ENCODE peak calls at places on chromosome 6, in four cellular contexts. R is hepatocyte, B is HCT116, S is PC-3. U is an unnamed sample.

GRCh38 chr6:54206510-54206909 is 95.3 kb downstream of the MLIP start:
- DNase-seq in R (no peak), B (no peak), S (peak), U (no peak)

GRCh38 chr6:68638225-68638900 is 3.3 kb downstream of the ADGRB3 start:
- DNase-seq in R (peak), B (no peak), S (peak), U (no peak)

GRCh38 chr6:132504757-132505156 is 8.2 kb downstream of the STX7 start:
- DNase-seq in R (no peak), B (no peak), S (no peak), U (no peak)

GRCh38 chr6:9332241-9332640 is 896.9 kb upstream of the SLC35B3 start:
- DNase-seq in R (no peak), B (no peak), S (no peak), U (no peak)

GRCh38 chr6:25312703-25313102 is 33.5 kb downstream of the CARMIL1 start:
- DNase-seq in R (peak), B (peak), S (peak), U (no peak)

GRCh38 chr6:45584127-45584526 is 206.4 kb upstream of the SUPT3H start:
- DNase-seq in R (no peak), B (no peak), S (no peak), U (no peak)

GRCh38 chr6:115838763-115839401 is 221.8 kb downstream of the FRK start:
- DNase-seq in R (peak), B (peak), S (peak), U (no peak)

GRCh38 chr6:76940186-76940585 is 523.1 kb downstream of the HTR1B start:
- DNase-seq in R (no peak), B (no peak), S (no peak), U (no peak)

GRCh38 chr6:16244446-16244845 is 6.1 kb downstream of the GMPR start:
- DNase-seq in R (no peak), B (no peak), S (no peak), U (no peak)

GRCh38 chr6:169990095-169991030 is 238.9 kb downstream of the ERMARD start:
- DNase-seq in R (no peak), B (no peak), S (no peak), U (no peak)

GRCh38 chr6:136728033-136728939 is 64.0 kb downstream of the MAP3K5 start:
- DNase-seq in R (no peak), B (no peak), S (peak), U (no peak)

GRCh38 chr6:116175344-116175743 is 49.4 kb upstream of the COL10A1 start:
- DNase-seq in R (no peak), B (no peak), S (no peak), U (no peak)

GRCh38 chr6:56953597-56954388 is 1.1 kb upstream of the BEND6 start:
- DNase-seq in R (peak), B (no peak), S (no peak), U (no peak)

GRCh38 chr6:5782783-5783567 is 223.8 kb downstream of the NRN1 start:
- DNase-seq in R (no peak), B (no peak), S (no peak), U (no peak)

GRCh38 chr6:145814035-145814500 is 527 bp downstream of the FBXO30 start:
- DNase-seq in R (peak), B (no peak), S (peak), U (peak)

GRCh38 chr6:22442826-22443225 is 126.5 kb upstream of the HDGFL1 start:
- DNase-seq in R (no peak), B (no peak), S (no peak), U (no peak)

GRCh38 chr6:76555090-76555489 is 482.6 kb upstream of the IMPG1 start:
- DNase-seq in R (no peak), B (no peak), S (no peak), U (no peak)

GRCh38 chr6:160534050-160534696 is 129.9 kb downstream of the LPA start:
- DNase-seq in R (peak), B (peak), S (peak), U (no peak)

GRCh38 chr6:142551145-142551811 is 249.5 kb downstream of the ADGRG6 start:
- DNase-seq in R (no peak), B (peak), S (peak), U (no peak)

GRCh38 chr6:33198159-33198852 is 2.2 kb downstream of the RXRB start:
- DNase-seq in R (no peak), B (no peak), S (no peak), U (no peak)

GRCh38 chr6:12440981-12441380 is 150.8 kb downstream of the EDN1 start:
- DNase-seq in R (no peak), B (no peak), S (peak), U (no peak)

GRCh38 chr6:26457407-26457795 is 354 bp upstream of the BTN2A1 start:
- DNase-seq in R (peak), B (no peak), S (no peak), U (peak)

DNA sequence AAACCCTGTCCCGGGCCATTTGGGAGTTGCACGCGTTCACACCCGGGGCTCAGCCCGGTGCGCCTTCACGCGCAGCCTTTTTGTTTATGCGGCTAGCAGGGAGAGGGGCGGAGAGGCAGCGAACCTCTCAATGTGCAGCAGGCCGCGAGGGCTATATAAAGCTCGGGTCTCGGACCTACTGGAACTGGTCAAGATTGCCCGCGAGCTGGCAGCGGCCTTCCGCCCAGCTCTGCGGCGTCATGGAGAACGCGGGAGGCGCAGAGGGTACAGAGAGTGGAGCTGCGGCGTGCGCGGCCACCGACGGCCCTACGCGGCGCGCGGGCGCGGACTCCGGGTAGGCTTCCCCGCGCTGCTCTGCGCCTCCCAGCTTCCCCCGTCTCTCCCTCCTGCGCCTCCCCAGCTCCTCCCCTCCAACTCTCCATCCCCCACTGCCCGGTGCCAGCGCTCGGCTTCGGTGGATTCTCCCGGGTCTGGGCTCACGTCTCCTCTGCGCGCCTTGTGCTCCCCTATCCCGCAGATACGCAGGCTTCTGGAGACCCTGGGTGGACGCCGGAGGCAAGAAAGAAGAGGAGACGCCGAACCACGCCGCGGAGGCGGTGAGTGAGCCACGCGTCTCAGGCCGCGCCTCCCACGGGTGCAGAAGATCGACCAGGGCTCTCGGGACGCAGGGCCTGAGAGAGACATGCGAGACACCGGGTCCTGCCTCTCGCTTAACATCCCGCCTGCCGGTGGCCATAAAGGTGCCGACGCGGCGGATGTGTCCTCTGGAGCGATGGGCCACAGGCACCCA is at the start of gene RIPPLY2:
- DNase-seq in R (peak), B (no peak), S (no peak), U (no peak)
- TF ChIP-seq EZH2 in R (peak), B (no peak), S (no peak), U (no peak)

DNA sequence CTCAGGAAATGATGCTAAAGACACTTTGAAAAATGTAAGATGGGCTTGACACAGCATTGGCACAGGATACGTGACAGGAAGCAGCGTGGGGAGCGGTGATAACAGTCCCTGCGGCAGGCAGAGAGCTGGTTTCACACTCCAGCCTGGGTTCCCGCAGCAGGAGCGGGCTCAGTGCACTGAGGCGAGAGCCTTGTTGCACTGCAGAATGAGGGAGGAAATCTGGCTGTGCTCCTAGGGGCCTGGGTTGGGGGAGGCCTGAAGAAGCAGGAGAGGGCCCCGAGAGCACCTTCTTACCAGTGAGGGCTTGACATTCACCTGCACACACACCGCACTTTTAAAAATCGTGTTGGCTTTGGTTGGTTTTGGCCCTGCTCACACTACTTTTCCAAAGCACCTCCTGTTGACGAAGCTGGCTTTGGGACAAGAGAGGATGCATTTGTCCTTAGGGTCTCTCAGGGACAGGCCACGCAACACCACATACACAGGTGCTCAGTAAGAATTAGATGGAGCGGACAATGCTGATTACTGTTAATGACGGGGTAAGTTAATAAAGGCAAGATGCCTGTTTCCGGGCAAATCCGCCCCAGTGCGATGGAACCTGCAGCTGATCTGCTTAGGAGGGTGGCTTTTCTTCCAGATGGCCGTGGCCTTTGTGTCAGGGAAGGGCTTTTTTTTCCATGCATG is 49.4 kb upstream of the ARMC2 start:
- DNase-seq in R (no peak), B (no peak), S (no peak), U (no peak)
- TF ChIP-seq EZH2 in R (no peak), B (no peak), S (no peak), U (no peak)

GRCh38 chr6:117306227-117306784 is 40.9 kb downstream of the VGLL2 start:
- DNase-seq in R (peak), B (no peak), S (peak), U (no peak)

GRCh38 chr6:117309069-117309468 is 43.7 kb downstream of the VGLL2 start:
- DNase-seq in R (no peak), B (no peak), S (no peak), U (no peak)

GRCh38 chr6:117311310-117311709 is 46.0 kb downstream of the VGLL2 start:
- DNase-seq in R (no peak), B (no peak), S (no peak), U (no peak)

GRCh38 chr6:117307655-117308054 is 42.3 kb downstream of the VGLL2 start:
- DNase-seq in R (no peak), B (no peak), S (no peak), U (no peak)

GRCh38 chr6:117309613-117310012 is 44.3 kb downstream of the VGLL2 start:
- DNase-seq in R (no peak), B (no peak), S (peak), U (no peak)
- TF ChIP-seq EZH2 in R (no peak), B (no peak), S (no peak), U (no peak)

GRCh38 chr6:84772428-84773132 is 8.2 kb upstream of the TBX18 start:
- DNase-seq in R (no peak), B (no peak), S (no peak), U (no peak)
- TF ChIP-seq EZH2 in R (peak), B (no peak), S (no peak), U (no peak)

GRCh38 chr6:108739496-108740330 is 108.5 kb upstream of the ARMC2 start:
- DNase-seq in R (no peak), B (no peak), S (peak), U (no peak)

GRCh38 chr6:108742041-108742440 is 106.2 kb upstream of the ARMC2 start:
- DNase-seq in R (no peak), B (no peak), S (peak), U (no peak)

GRCh38 chr6:108744244-108744972 is 103.8 kb upstream of the ARMC2 start:
- DNase-seq in R (no peak), B (no peak), S (no peak), U (no peak)

GRCh38 chr6:108738684-108739406 is 109.4 kb upstream of the ARMC2 start:
- DNase-seq in R (no peak), B (no peak), S (peak), U (no peak)

DNA sequence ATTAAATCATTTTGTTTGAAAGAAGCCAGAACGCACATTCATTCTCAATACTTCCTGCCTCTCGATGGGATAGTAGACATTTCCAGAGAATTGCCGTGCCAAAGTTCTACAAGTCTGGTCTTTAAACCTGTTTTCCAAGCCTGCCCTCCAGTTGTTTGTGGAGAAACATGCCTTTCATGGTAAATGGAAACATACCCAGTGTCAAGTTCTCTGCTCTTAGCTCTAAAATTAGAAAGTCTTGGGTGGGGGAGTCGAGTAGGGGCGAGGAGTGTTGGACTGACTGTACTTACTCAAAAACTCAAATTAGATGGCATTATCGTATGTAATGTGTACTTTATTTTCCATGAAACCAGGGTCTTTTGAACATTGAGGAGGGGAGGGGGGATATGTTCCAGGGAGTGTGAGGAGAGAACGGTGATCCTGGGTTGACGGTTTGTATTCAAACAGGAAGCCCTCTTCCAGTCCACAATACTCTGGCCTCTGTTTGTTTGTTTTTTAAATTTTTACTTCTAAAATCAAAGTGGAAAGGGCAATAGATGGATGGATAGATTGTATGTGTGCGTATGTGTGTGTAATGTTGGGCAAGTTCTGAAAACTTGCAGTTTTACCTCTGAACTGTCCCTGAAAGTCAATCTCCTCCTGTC is 106.8 kb upstream of the ARMC2 start:
- DNase-seq in R (no peak), B (no peak), S (no peak), U (no peak)
- TF ChIP-seq EZH2 in R (no peak), B (no peak), S (no peak), U (no peak)

U was measured in SK-N-MC.